ENCODE peak calls at places on chromosome 21, in five cellular contexts. U, Z, K, I and B are unnamed samples.

GRCh38 chr21:38956791-38957571 is 151.3 kb downstream of the ETS2 start:
- DNase-seq in U (no peak), I (no peak), Z (no peak), K (no peak), B (no peak)

GRCh38 chr21:17554619-17555472 is 42.0 kb downstream of the CXADR start:
- DNase-seq in I (no peak), K (no peak), Z (no peak), U (peak), B (no peak)

GRCh38 chr21:28601708-28602107 is 391.0 kb downstream of the LTN1 start:
- DNase-seq in K (no peak), U (no peak), Z (no peak), I (no peak), B (no peak)

GRCh38 chr21:46218906-46219590 is 9.5 kb downstream of the LSS start:
- DNase-seq in Z (no peak), I (no peak), K (no peak), U (no peak), B (no peak)

GRCh38 chr21:30668776-30669175 is 26.1 kb downstream of the KRTAP20-3 start:
- DNase-seq in U (no peak), Z (no peak), I (no peak), K (no peak), B (no peak)

GRCh38 chr21:16945580-16945979 is 567.3 kb upstream of the CXADR start:
- DNase-seq in U (no peak), I (no peak), K (no peak), Z (no peak), B (no peak)

GRCh38 chr21:29187939-29188338 is 57.5 kb downstream of the MAP3K7CL start:
- DNase-seq in K (no peak), U (peak), Z (no peak), I (no peak), B (peak)

GRCh38 chr21:39063517-39063916 is 119.7 kb downstream of the PSMG1 start:
- DNase-seq in U (no peak), K (no peak), I (no peak), Z (no peak), B (no peak)

GRCh38 chr21:23162213-23162946 is 2164.2 kb downstream of the NCAM2 start:
- DNase-seq in U (no peak), K (no peak), Z (no peak), I (no peak), B (no peak)

GRCh38 chr21:28899220-28899619 is 93.5 kb downstream of the LTN1 start:
- DNase-seq in I (no peak), U (no peak), Z (no peak), K (no peak), B (no peak)

GRCh38 chr21:14084068-14084501 is 126.7 kb downstream of the LIPI start:
- DNase-seq in I (no peak), Z (no peak), U (no peak), K (no peak), B (no peak)

GRCh38 chr21:38148046-38148445 is 108.7 kb upstream of the KCNJ15 start:
- DNase-seq in U (no peak), K (no peak), I (no peak), Z (no peak), B (no peak)

GRCh38 chr21:14527690-14528652 is 18.1 kb downstream of the SAMSN1 start:
- DNase-seq in U (no peak), Z (no peak), K (no peak), I (no peak), B (no peak)

GRCh38 chr21:21373969-21374368 is 375.8 kb downstream of the NCAM2 start:
- DNase-seq in Z (no peak), I (no peak), K (no peak), U (no peak), B (no peak)

GRCh38 chr21:17343055-17343454 is 169.8 kb upstream of the CXADR start:
- DNase-seq in K (no peak), U (peak), Z (no peak), I (no peak), B (no peak)

GRCh38 chr21:26120833-26121232 is 49.7 kb downstream of the APP start:
- DNase-seq in K (no peak), Z (no peak), I (no peak), U (no peak), B (no peak)

GRCh38 chr21:41823906-41824305 is 55.2 kb downstream of the PRDM15 start:
- DNase-seq in I (no peak), U (no peak), Z (no peak), K (no peak), B (no peak)

GRCh38 chr21:41953831-41954653 is at the start of gene C2CD2:
- DNase-seq in U (peak), Z (no peak), I (peak), K (peak), B (no peak)

GRCh38 chr21:38832664-38833063 is 26.9 kb downstream of the ETS2 start:
- DNase-seq in K (no peak), U (no peak), Z (no peak), I (no peak), B (no peak)

GRCh38 chr21:39189857-39190604 is 6.8 kb upstream of the PSMG1 start:
- DNase-seq in K (no peak), U (no peak), I (no peak), Z (no peak), B (no peak)

GRCh38 chr21:46645840-46646239 is 10.4 kb downstream of the PRMT2 start:
- DNase-seq in K (no peak), Z (no peak), I (no peak), U (no peak), B (no peak)

GRCh38 chr21:38646213-38646837 is 148.0 kb upstream of the ERG start:
- DNase-seq in I (no peak), U (no peak), Z (no peak), K (no peak), B (no peak)

GRCh38 chr21:40736145-40736544 is 110.8 kb downstream of the DSCAM start:
- DNase-seq in Z (no peak), K (no peak), I (no peak), U (no peak), B (no peak)

GRCh38 chr21:39149008-39149407 is 34.2 kb downstream of the PSMG1 start:
- DNase-seq in Z (no peak), I (no peak), K (no peak), U (no peak), B (no peak)

GRCh38 chr21:38244885-38245869 is 11.6 kb upstream of the KCNJ15 start:
- DNase-seq in I (no peak), Z (peak), K (no peak), U (no peak), B (no peak)

GRCh38 chr21:39169906-39170305 is 13.3 kb downstream of the PSMG1 start:
- DNase-seq in I (no peak), U (no peak), K (no peak), Z (no peak), B (no peak)

GRCh38 chr21:17552410-17552809 is 39.6 kb downstream of the CXADR start:
- DNase-seq in K (no peak), Z (no peak), I (no peak), U (no peak), B (no peak)

GRCh38 chr21:41426656-41427311 is 745 bp downstream of the MX1 start:
- DNase-seq in K (no peak), U (no peak), I (peak), Z (no peak), B (no peak)

GRCh38 chr21:29221259-29221744 is 77.4 kb upstream of the BACH1 start:
- DNase-seq in Z (no peak), U (no peak), K (no peak), I (no peak), B (no peak)

GRCh38 chr21:46636550-46637289 is 1.2 kb downstream of the PRMT2 start:
- DNase-seq in K (no peak), Z (no peak), U (no peak), I (no peak), B (no peak)

GRCh38 chr21:38503588-38503987 is 5.3 kb upstream of the ERG start:
- DNase-seq in U (no peak), I (no peak), Z (no peak), K (no peak), B (no peak)

GRCh38 chr21:20627594-20627993 is 370.6 kb upstream of the NCAM2 start:
- DNase-seq in K (no peak), U (no peak), Z (no peak), I (no peak), B (no peak)

GRCh38 chr21:36147891-36148290 is 8.7 kb upstream of the DOP1B start:
- DNase-seq in Z (no peak), K (no peak), I (no peak), U (no peak), B (no peak)

GRCh38 chr21:36145259-36145658 is 10.4 kb downstream of the CBR3 start:
- DNase-seq in I (no peak), Z (no peak), U (no peak), K (no peak), B (no peak)

GRCh38 chr21:36148886-36149285 is 7.7 kb upstream of the DOP1B start:
- DNase-seq in Z (no peak), K (no peak), I (no peak), U (no peak), B (no peak)

GRCh38 chr21:36149788-36150187 is 6.8 kb upstream of the DOP1B start:
- DNase-seq in I (no peak), K (no peak), U (no peak), Z (no peak), B (no peak)

GRCh38 chr21:36150192-36150711 is 6.4 kb upstream of the DOP1B start:
- DNase-seq in K (no peak), I (no peak), U (no peak), Z (peak), B (no peak)
- TF ChIP-seq JUND in K (peak), I (no peak), U (no peak), Z (no peak), B (no peak)

DNA sequence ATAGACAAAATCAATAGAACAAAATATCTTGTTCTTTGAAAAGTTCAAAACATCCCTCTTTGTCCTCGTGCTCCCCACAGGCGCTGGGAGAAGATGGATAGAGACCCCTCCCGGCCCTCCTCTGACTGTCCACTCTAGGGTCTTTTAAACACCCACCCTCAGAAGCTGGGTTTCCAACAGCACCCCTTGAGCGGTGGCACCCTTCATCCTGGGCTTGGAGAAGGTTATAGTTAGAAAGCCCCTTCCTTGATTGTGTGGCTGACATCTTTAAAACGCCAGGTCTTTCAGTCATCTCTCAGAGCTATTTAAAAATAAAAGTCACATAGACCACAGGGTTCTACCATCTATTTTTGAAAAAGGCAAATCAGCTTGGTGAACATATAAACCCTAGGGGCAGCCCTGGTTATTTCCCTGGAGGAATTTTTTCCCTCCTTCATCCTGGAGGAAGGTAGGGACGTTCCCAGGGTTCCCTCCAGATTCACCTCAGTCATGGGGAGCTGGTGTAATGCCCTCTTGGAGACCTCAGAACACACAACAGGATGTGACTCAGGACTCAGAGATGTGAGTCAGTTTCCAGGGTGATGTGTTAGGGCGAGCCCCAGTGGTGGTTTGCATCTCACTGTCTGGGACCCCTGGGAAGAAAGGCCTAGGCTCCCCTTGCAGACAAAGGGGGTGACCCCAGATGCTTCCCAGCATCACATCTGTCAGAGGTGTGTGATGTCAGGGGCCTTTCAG is 138.5 kb downstream of the CLIC6 start:
- DNase-seq in U (no peak), K (no peak), Z (no peak), I (no peak), B (no peak)
- H3K4me2 ChIP-seq in U (no peak), K (no peak), Z (no peak), I (no peak), B (peak)

GRCh38 chr21:42992943-42993712 is 18.8 kb downstream of the PKNOX1 start:
- DNase-seq in K (no peak), U (no peak), I (no peak), Z (no peak), B (no peak)
- TF ChIP-seq SRF in K (no peak), U (no peak), I (no peak), Z (no peak), B (no peak)

GRCh38 chr21:31911138-31911907 is 38.5 kb downstream of the HUNK start:
- DNase-seq in Z (no peak), U (no peak), K (no peak), I (no peak), B (no peak)
- TF ChIP-seq JUND in Z (no peak), U (no peak), K (no peak), I (no peak), B (no peak)

DNA sequence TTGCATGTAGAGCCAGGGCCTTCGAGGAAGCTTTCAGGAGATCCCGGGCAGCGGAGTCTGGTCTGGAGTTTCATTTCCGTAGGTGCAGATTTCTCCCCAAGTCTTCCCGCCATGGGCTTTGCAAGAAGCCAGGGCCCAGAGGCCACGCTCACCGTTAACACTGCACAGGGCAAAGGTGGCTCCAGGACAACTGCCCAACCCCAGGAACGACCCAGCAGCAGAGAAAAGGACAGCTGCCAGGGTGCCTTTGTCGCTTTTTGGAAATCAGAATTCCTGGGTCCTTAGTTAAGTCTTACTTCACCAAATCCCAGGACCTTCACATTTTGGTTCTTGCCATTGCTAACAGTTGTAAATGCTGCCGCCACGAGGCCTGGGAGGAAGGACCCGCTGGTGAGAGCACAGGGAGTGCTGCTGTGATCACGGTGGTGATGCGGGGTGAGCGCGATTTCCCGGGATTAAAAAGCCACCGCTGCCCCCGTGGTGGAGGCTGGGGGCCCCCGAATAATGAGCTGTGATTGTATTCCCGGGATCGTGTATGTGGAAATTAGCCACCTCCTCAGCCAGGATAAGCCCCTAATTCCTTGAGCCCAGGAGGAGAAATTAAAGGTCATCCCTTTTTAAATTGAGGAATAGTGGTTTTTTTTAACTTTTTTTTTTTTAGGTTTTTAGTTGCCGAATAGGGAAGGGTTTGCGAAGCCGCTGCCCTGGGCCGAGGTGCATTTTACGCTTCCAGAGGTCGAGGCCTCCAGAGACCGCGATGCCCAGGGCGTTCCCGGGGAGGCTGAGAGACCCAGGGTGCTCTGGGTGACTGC is 8.2 kb downstream of the SIM2 start:
- DNase-seq in I (peak), K (no peak), Z (no peak), U (no peak), B (no peak)
- H3K4me2 ChIP-seq in I (peak), K (no peak), Z (no peak), U (no peak), B (no peak)

DNA sequence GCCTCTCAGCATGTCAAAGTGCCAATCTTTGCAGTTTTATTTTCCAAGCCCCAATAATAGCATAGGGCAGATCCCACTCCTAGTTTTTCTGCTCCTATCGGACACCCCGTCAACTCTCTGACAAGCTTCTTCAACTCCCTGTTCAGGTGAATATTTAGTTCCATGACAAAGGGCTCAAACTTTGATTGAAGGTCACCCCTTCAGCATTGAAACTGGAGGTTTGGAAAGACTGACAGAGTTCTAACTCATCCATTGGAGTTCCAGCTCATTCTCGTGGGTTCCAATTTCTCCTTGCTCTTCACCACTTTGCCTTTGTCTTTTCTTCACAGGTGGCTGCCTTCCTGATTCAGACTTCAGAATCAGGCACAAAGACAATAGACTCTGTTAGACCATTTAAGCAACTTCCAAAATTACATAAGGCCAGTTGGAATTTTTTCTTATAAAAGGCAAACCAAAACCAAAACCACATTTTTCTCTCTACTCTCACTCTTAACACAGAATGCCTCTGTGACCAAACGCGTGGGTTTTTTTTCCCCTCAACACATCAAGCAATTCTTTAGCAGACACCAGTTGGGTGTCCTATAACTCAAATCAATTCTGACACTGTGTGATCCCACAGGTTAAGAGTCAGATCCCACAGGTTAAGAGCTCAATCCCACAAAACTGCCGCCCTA is 169.3 kb upstream of the USP25 start:
- DNase-seq in U (no peak), Z (no peak), I (no peak), K (no peak), B (no peak)
- TF ChIP-seq SRF in U (no peak), Z (no peak), I (no peak), K (no peak), B (no peak)

GRCh38 chr21:34517491-34518245 is 5.7 kb upstream of the KCNE1 start:
- DNase-seq in K (no peak), I (no peak), U (peak), Z (no peak), B (no peak)
- TF ChIP-seq JUND in K (no peak), I (no peak), U (no peak), Z (no peak), B (no peak)

GRCh38 chr21:24450119-24450518 is 1157.2 kb downstream of the MRPL39 start:
- DNase-seq in K (no peak), I (no peak), Z (no peak), U (no peak), B (no peak)
- H3K4me2 ChIP-seq in K (no peak), I (no peak), Z (no peak), U (no peak), B (no peak)

GRCh38 chr21:45178072-45178608 is 103.8 kb downstream of the ADARB1 start:
- DNase-seq in K (no peak), I (no peak), Z (no peak), U (no peak), B (no peak)

GRCh38 chr21:45177039-45177438 is 102.7 kb downstream of the ADARB1 start:
- DNase-seq in I (no peak), K (no peak), U (no peak), Z (no peak), B (no peak)

GRCh38 chr21:45178971-45179370 is 104.6 kb downstream of the ADARB1 start:
- DNase-seq in I (no peak), U (no peak), Z (no peak), K (no peak), B (no peak)

GRCh38 chr21:45180289-45180599 is 105.9 kb downstream of the ADARB1 start:
- DNase-seq in Z (no peak), U (no peak), K (no peak), I (no peak), B (no peak)

DNA sequence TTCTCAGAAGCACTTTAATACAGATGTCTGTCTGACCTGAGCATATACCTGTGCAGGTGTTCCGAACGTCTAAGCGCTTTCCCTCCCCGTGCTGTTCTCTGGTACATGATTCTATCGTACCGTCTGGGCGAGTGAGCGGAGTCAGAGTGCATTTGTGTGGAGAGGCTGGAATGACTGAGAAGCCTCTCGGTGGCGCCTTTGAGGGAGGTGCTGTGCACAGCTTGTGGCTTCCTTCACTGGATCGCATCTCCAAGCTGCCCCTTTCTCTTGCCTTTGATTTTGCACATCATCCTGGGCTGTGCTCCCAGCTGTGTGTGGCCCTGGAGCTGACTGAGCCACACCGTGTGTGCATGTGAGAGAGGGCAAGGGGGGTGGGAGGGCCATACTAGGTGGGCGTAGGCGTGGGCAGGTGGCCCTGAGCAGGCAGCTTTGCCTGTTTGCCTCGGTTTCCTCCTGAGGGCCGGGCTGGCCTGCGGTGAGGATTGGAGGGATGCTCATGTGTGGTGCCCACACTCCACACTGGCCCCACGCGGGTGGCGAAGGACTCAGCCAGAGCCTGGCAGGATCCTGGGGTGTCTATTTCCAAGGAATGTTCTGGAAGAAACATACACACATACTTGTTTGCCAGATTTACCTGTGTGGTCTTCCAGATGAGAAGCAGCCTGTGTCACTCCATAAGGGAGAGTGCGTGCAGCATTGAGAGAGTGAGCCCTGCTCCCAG is 105.3 kb downstream of the ADARB1 start:
- DNase-seq in U (no peak), K (no peak), Z (no peak), I (no peak), B (no peak)
- TF ChIP-seq SRF in U (no peak), K (no peak), Z (no peak), I (no peak), B (no peak)

DNA sequence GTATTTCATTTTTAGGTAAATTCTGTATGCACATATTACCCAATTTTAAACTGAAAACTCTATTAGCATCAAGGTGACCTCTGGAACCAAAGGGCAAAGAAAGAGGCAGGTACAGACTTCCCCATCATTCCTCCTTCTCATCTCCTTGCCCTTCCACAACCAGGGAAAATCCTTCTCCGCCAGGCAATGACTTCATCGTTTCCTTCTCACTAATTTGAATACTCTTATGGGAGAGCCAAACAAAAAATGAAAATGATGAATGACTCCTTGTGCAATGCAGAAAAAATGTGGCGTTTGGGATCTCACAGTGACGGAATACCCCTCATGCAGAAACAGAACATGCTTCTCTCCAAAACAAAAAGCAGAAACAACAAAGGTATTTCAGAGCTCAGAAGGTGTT is 83.7 kb downstream of the HLCS start:
- DNase-seq in K (no peak), I (no peak), U (no peak), Z (no peak), B (no peak)
- TF ChIP-seq JUND in K (no peak), I (no peak), U (no peak), Z (no peak), B (no peak)